ENCODE peak calls at places on chromosomes 2 and 18, in ten cellular contexts. Q is stimulated activated CD4-positive, alpha-beta T cell treated with anti-CD3 and anti-CD28 coated beads, Interleukin-4, amount 100 ng/mL, for 1 hour; G is A172; Z is GM12865; O is AG08396; A is NT2/D1; J is putamen; P is foreskin fibroblast; U is amniotic epithelial cell; Y is HTR-8/SVneo. X is an unnamed sample.
A peak's percentile ranks its signal among the peaks of the same experiment; 100 is the strongest.

GRCh38 chr18:58569490-58569911 is 59.4 kb downstream of the ALPK2 start:
- DNase-seq in Q (no peak), G (no peak), Z (no peak), O (no peak), A (no peak), J (no peak), P (no peak), U (no peak), Y (no peak), X (no peak)

GRCh38 chr2:84865181-84865783 is 15.6 kb downstream of the TRABD2A start:
- DNase-seq in Q (no peak), G (peak; percentile 26), Z (peak; percentile 53), O (no peak), A (no peak), J (no peak), P (no peak), U (peak; percentile 48), Y (peak; percentile 68), X (no peak)

GRCh38 chr2:102271844-102272243 is 39.5 kb upstream of the IL1RL1 start:
- DNase-seq in Q (no peak), G (no peak), Z (no peak), O (no peak), A (no peak), J (no peak), P (no peak), U (no peak), Y (no peak), X (no peak)

GRCh38 chr18:24398515-24398914 is 891 bp upstream of the OSBPL1A start:
- DNase-seq in Q (no peak), G (peak; percentile 41), Z (no peak), O (no peak), A (no peak), J (no peak), P (peak; percentile 57), U (peak; percentile 34), Y (no peak), X (no peak)

GRCh38 chr2:7773974-7774365 is 856.8 kb downstream of the RNF144A start:
- DNase-seq in Q (no peak), G (no peak), Z (no peak), O (no peak), A (no peak), J (no peak), P (no peak), U (no peak), Y (no peak), X (no peak)

GRCh38 chr2:218711550-218711929 is 905 bp downstream of the TTLL4 start:
- DNase-seq in Q (no peak), G (peak; percentile 22), Z (no peak), O (no peak), A (no peak), J (no peak), P (no peak), U (peak; percentile 72), Y (no peak), X (peak; percentile 23)

GRCh38 chr2:60925994-60926750 is 44.8 kb downstream of the REL start:
- DNase-seq in Q (no peak), G (no peak), Z (no peak), O (peak; percentile 30), A (no peak), J (no peak), P (peak; percentile 22), U (peak; percentile 21), Y (no peak), X (no peak)

GRCh38 chr2:199364153-199364552 is 93.6 kb downstream of the SATB2 start:
- DNase-seq in Q (no peak), G (no peak), Z (no peak), O (no peak), A (no peak), J (no peak), P (no peak), U (no peak), Y (no peak), X (no peak)

GRCh38 chr18:79481041-79481790 is 85.5 kb downstream of the NFATC1 start:
- DNase-seq in Q (no peak), G (no peak), Z (no peak), O (no peak), A (no peak), J (no peak), P (no peak), U (no peak), Y (no peak), X (peak; percentile 30)

GRCh38 chr18:57015036-57015805 is 131.7 kb upstream of the BOD1L2 start:
- DNase-seq in Q (no peak), G (no peak), Z (no peak), O (no peak), A (no peak), J (peak; percentile 31), P (no peak), U (no peak), Y (no peak), X (no peak)

GRCh38 chr2:76870011-76870410 is 652.2 kb downstream of the LRRTM4 start:
- DNase-seq in Q (no peak), G (no peak), Z (no peak), O (no peak), A (no peak), J (no peak), P (no peak), U (peak; percentile 55), Y (no peak), X (no peak)

GRCh38 chr2:150806336-150806735 is 318.9 kb upstream of the RND3 start:
- DNase-seq in Q (no peak), G (no peak), Z (no peak), O (no peak), A (no peak), J (no peak), P (no peak), U (peak; percentile 39), Y (no peak), X (no peak)

GRCh38 chr2:40654346-40654745 is 202.5 kb upstream of the SLC8A1 start:
- DNase-seq in Q (no peak), G (peak; percentile 4), Z (no peak), O (no peak), A (no peak), J (no peak), P (no peak), U (no peak), Y (no peak), X (no peak)

GRCh38 chr2:61670591-61671503 is 132.7 kb upstream of the XPO1 start:
- DNase-seq in Q (no peak), G (peak; percentile 38), Z (peak; percentile 66), O (no peak), A (no peak), J (peak; percentile 91), P (no peak), U (peak; percentile 57), Y (peak; percentile 31), X (no peak)

GRCh38 chr2:101120124-101120996 is 30.8 kb downstream of the TBC1D8 start:
- DNase-seq in Q (no peak), G (peak; percentile 70), Z (peak; percentile 35), O (no peak), A (no peak), J (no peak), P (peak; percentile 97), U (peak; percentile 44), Y (peak; percentile 38), X (no peak)

GRCh38 chr2:238875161-238875530 is 27.3 kb downstream of the TWIST2 start:
- DNase-seq in Q (no peak), G (no peak), Z (no peak), O (peak; percentile 47), A (no peak), J (no peak), P (no peak), U (peak; percentile 47), Y (no peak), X (no peak)

GRCh38 chr2:3305431-3305830 is 72.2 kb downstream of the EIPR1 start:
- DNase-seq in Q (no peak), G (no peak), Z (no peak), O (no peak), A (no peak), J (no peak), P (no peak), U (no peak), Y (no peak), X (no peak)